ENCODE peak calls at places on chromosomes 3 and 15, in eight cellular contexts. T, D, J, O, P, F, H and X are unnamed samples.

GRCh38 chr3:123298903-123299302 is 97.2 kb downstream of the SEC22A start:
- DNase-seq in T (no peak), P (no peak), O (no peak), F (no peak), J (no peak), H (no peak), D (no peak), X (no peak)

GRCh38 chr15:39504812-39505211 is 76.1 kb upstream of the THBS1 start:
- DNase-seq in H (no peak), D (no peak), F (no peak), J (no peak), P (no peak), T (no peak), O (no peak), X (no peak)

GRCh38 chr3:192482391-192482790 is 244.9 kb downstream of the FGF12 start:
- DNase-seq in J (no peak), D (no peak), P (no peak), F (no peak), H (no peak), O (no peak), T (no peak), X (no peak)

GRCh38 chr15:57427367-57427821 is 51.1 kb downstream of the CGNL1 start:
- DNase-seq in H (no peak), P (no peak), T (peak), O (peak), D (no peak), F (no peak), J (no peak), X (no peak)

GRCh38 chr3:112568642-112569041 is 6.8 kb downstream of the SLC35A5 start:
- DNase-seq in J (no peak), O (no peak), D (no peak), P (no peak), H (no peak), F (no peak), T (no peak), X (no peak)

GRCh38 chr3:70096376-70097055 is 97.0 kb downstream of the SAMMSON start:
- DNase-seq in P (no peak), O (no peak), D (no peak), J (no peak), H (no peak), F (peak), T (no peak), X (no peak)

GRCh38 chr15:71337197-71337845 is 222.1 kb downstream of the THSD4 start:
- DNase-seq in D (no peak), F (no peak), H (no peak), O (peak), T (no peak), J (no peak), P (no peak), X (no peak)

GRCh38 chr15:66829551-66830131 is 127.6 kb downstream of the SMAD6 start:
- DNase-seq in P (no peak), F (no peak), D (no peak), H (no peak), J (no peak), T (no peak), O (no peak), X (no peak)

GRCh38 chr3:125611908-125612307 is 16.6 kb upstream of the OSBPL11 start:
- DNase-seq in O (no peak), H (no peak), P (no peak), J (no peak), D (no peak), F (no peak), T (no peak), X (no peak)

GRCh38 chr3:34859741-34860140 is 779.6 kb upstream of the ARPP21 start:
- DNase-seq in H (no peak), P (no peak), D (no peak), T (no peak), F (no peak), J (no peak), O (no peak), X (no peak)

GRCh38 chr15:29070471-29071192 is 184.9 kb downstream of the APBA2 start:
- DNase-seq in T (no peak), O (no peak), D (no peak), F (no peak), P (no peak), H (no peak), J (no peak), X (no peak)

GRCh38 chr3:156509209-156510174 is 45.4 kb downstream of the SSR3 start:
- DNase-seq in D (no peak), F (no peak), J (no peak), T (peak), H (no peak), O (peak), P (no peak), X (no peak)

GRCh38 chr3:189937302-189938255 is 183.1 kb downstream of the P3H2 start:
- DNase-seq in J (no peak), F (no peak), H (no peak), O (no peak), D (peak), T (no peak), P (no peak), X (no peak)

GRCh38 chr3:11638669-11639402 is 4.9 kb downstream of the VGLL4 start:
- DNase-seq in P (no peak), T (peak), F (no peak), D (no peak), J (no peak), H (no peak), O (no peak), X (no peak)

GRCh38 chr15:99443056-99443756 is 122.6 kb upstream of the MEF2A start:
- DNase-seq in F (no peak), J (no peak), H (peak), P (peak), T (no peak), D (peak), O (no peak), X (peak)

GRCh38 chr15:88975891-88976290 is 62.7 kb upstream of the MFGE8 start:
- DNase-seq in F (no peak), T (no peak), J (no peak), D (no peak), P (no peak), H (no peak), O (no peak), X (no peak)

GRCh38 chr3:134065836-134066538 is 36.3 kb upstream of the SLCO2A1 start:
- DNase-seq in H (peak), D (no peak), F (no peak), J (no peak), O (no peak), T (no peak), P (no peak), X (peak)

GRCh38 chr3:186220365-186220764 is 111.5 kb upstream of the ETV5 start:
- DNase-seq in J (no peak), T (no peak), D (no peak), O (no peak), H (no peak), F (peak), P (no peak), X (no peak)

GRCh38 chr3:122586918-122587317 is 9.5 kb downstream of the PARP15 start:
- DNase-seq in T (no peak), D (no peak), J (no peak), H (no peak), O (no peak), F (no peak), P (no peak), X (no peak)

GRCh38 chr15:29283371-29283770 is 13.7 kb upstream of the NSMCE3 start:
- DNase-seq in P (no peak), H (no peak), T (no peak), O (no peak), D (no peak), J (no peak), F (no peak), X (no peak)

GRCh38 chr3:183845090-183845489 is 19.7 kb upstream of the MAP6D1 start:
- DNase-seq in P (no peak), D (no peak), J (no peak), F (no peak), O (no peak), T (no peak), H (no peak), X (no peak)

GRCh38 chr3:76570436-76571057 is 469.4 kb upstream of the ROBO2 start:
- DNase-seq in F (no peak), D (no peak), O (peak), H (no peak), T (peak), J (no peak), P (no peak), X (no peak)

GRCh38 chr3:127068111-127068810 is 85.3 kb downstream of the PLXNA1 start:
- DNase-seq in J (no peak), O (no peak), T (no peak), D (no peak), H (no peak), P (no peak), F (no peak), X (no peak)

GRCh38 chr15:74291101-74292071 is 55.3 kb downstream of the CCDC33 start:
- DNase-seq in O (peak), H (peak), F (peak), P (peak), T (peak), J (peak), D (peak), X (peak)

GRCh38 chr15:74835312-74835823 is 7.6 kb downstream of the ULK3 start:
- DNase-seq in D (peak), J (no peak), P (peak), T (peak), O (peak), H (no peak), F (peak), X (no peak)

GRCh38 chr3:40255532-40255931 is 54.0 kb upstream of the EIF1B start:
- DNase-seq in T (no peak), J (no peak), D (no peak), P (no peak), O (no peak), F (no peak), H (no peak), X (no peak)

GRCh38 chr15:73050561-73051297 is 1.5 kb upstream of the NEO1 start:
- DNase-seq in F (no peak), D (no peak), P (no peak), O (no peak), T (no peak), H (no peak), J (no peak), X (no peak)

GRCh38 chr15:73053398-73053723 is 1.1 kb downstream of the NEO1 start:
- DNase-seq in O (no peak), D (no peak), T (peak), J (no peak), H (no peak), P (no peak), F (no peak), X (no peak)

GRCh38 chr15:73052679-73053397 is 575 bp downstream of the NEO1 start:
- DNase-seq in T (peak), H (peak), D (peak), P (peak), O (peak), J (peak), F (peak), X (no peak)

GRCh38 chr15:73051402-73051810 is 857 bp upstream of the NEO1 start:
- DNase-seq in F (no peak), D (peak), T (no peak), J (peak), P (no peak), O (no peak), H (no peak), X (no peak)

DNA sequence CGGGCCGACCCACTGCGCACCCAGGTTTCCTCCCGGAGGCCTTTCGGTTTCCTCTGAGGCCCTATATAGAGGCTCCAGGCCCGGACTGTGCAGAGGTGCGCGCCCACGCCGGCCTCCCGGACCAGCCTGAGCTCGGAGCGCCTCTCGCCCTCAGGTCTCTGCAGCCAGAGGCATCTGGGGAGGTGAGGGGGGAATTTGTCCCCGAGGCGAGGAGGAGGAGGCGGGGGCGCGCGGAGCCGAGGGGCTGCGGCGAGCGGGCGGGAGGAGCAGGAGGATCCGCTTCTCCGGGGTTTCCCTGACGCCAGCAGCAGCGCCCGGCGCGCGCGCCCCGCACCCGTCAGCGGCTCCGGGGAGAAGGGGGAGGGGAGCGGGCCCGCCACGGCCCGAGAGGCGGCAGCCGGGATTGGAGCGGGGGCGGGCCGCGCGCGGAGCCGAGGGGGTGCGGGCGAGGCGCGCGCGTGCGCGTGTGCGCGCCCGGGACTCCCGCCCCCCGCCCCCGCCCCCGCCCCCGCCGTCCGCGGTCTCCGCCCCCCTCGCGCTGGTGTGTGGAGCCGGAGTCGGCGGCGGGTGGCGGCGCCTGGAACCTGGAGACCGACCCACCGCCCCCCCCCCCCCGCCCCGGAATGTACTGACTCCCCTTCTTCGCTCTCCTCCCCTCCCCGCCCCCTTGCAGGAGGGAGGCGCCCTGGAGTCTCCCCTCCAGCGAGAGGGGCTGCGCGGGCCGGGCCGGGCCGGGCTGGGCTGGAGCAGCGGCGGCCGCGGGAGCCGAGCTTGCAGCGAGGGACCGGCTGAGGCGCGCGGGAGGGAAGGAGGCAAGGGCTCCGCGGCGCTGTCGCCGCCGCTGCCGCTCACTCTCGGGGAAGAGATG is at the start of gene NEO1:
- DNase-seq in O (peak), T (peak), P (peak), D (peak), J (peak), H (peak), F (peak), X (peak)
- TF ChIP-seq CTCF in O (no peak), T (no peak), P (no peak), D (no peak), J (no peak), H (no peak), F (no peak), X (no peak)

GRCh38 chr15:76930831-76931396 is 635 bp upstream of the RCN2 start:
- DNase-seq in J (no peak), F (no peak), D (no peak), O (no peak), H (no peak), T (no peak), P (no peak), X (no peak)
- TF ChIP-seq CTCF in J (no peak), F (no peak), D (no peak), O (no peak), H (no peak), T (no peak), P (no peak), X (no peak)

GRCh38 chr15:50116477-50116876 is 2.6 kb downstream of the ATP8B4 start:
- DNase-seq in O (no peak), D (no peak), J (no peak), F (peak), P (no peak), T (peak), H (no peak), X (no peak)
- TF ChIP-seq CTCF in O (no peak), D (no peak), J (no peak), F (peak), P (no peak), T (peak), H (no peak), X (peak)

GRCh38 chr15:51818156-51818555 is 11.3 kb upstream of the TMOD3 start:
- DNase-seq in T (no peak), D (no peak), P (no peak), H (no peak), F (no peak), O (no peak), J (no peak), X (no peak)
- TF ChIP-seq CTCF in T (no peak), D (no peak), P (no peak), H (no peak), F (no peak), O (no peak), J (no peak), X (no peak)

DNA sequence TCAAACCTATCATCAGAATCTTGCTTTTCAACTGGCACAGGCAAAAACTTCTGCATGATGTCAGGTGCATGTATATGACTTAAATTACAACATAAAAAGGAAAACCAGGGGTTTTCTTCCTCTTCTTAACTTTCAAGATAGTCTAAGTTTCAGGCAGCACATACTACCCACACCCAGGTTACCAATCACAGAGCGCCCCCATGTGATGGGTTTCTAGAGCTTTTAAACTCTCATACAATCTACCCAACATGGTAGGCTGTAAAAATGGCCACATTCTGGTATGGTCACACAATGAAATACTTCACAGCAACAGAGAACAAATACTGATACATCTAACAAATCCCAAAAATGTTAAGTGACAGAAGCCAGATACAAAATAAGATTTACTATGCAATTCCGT is 7.4 kb downstream of the MESD start:
- DNase-seq in T (no peak), J (no peak), P (no peak), O (no peak), D (no peak), H (no peak), F (peak), X (no peak)
- TF ChIP-seq CTCF in T (peak), J (no peak), P (no peak), O (no peak), D (no peak), H (no peak), F (no peak), X (no peak)

GRCh38 chr3:115436767-115437301 is 186.5 kb upstream of the GAP43 start:
- DNase-seq in P (no peak), H (no peak), J (no peak), D (no peak), F (no peak), O (peak), T (peak), X (no peak)
- TF ChIP-seq CTCF in P (no peak), H (no peak), J (no peak), D (no peak), F (no peak), O (no peak), T (no peak), X (peak)

GRCh38 chr15:87483468-87483867 is 773.1 kb downstream of the NTRK3 start:
- DNase-seq in T (no peak), P (no peak), H (no peak), J (no peak), F (no peak), O (no peak), D (no peak), X (no peak)

GRCh38 chr15:87477056-87477455 is 779.5 kb downstream of the NTRK3 start:
- DNase-seq in H (no peak), F (no peak), P (no peak), T (no peak), D (no peak), O (no peak), J (no peak), X (no peak)

GRCh38 chr15:87478688-87479072 is 777.9 kb downstream of the NTRK3 start:
- DNase-seq in T (no peak), H (no peak), F (no peak), D (no peak), O (no peak), P (no peak), J (no peak), X (no peak)

GRCh38 chr15:87477759-87478687 is 778.5 kb downstream of the NTRK3 start:
- DNase-seq in D (no peak), H (no peak), P (peak), O (peak), F (no peak), T (peak), J (peak), X (no peak)
- TF ChIP-seq CTCF in D (no peak), H (no peak), P (peak), O (peak), F (no peak), T (peak), J (no peak), X (no peak)

DNA sequence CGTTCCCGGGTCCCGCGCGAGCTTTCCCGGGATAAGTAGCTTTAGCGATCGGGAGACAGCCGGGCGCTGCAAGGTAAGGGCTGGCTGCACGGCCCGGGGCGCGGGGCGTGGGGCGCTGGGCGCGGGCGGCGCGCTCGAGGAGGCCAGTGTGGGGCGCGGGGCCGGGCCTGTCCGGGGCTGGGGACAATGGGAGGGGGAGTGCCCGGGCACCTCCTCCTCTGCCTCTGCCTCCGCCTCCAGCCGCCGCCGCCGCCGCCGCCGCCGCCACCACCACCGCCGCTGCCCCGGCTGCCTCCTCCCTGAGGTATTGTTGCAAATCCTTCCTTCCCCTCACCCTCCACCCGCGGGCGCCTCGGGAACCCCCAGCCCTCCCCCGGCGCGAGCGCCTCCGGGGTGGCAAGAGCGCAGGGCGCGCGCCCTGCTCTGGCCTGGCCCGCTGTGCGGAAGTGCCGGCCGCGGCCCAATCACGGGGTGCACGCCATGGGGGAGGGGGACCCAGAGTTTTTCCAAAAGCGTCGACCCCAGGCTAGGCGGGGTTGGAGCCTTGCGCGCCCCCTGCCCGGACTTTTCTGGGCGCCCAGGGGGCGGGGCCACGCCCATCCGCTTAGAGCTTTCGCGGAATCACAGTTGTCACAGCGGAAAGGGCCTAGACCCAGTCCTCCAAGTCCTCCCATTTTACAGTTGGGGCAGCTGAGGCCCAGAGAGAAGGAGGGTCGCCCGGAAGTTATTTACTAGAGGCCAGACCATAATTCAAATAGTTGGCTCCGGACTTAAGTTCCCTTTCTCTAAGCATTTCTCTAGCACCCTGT is at the start of gene LPP:
- DNase-seq in J (peak), H (peak), T (peak), D (peak), O (peak), F (peak), P (peak), X (peak)
- TF ChIP-seq CTCF in J (peak), H (no peak), T (peak), D (no peak), O (peak), F (no peak), P (no peak), X (peak)